ENCODE peak calls at places on chromosomes 5 and 9, in nine cellular contexts. One of them, this sample, is unnamed.

GRCh38 chr9:76049341-76049740 is 158.9 kb downstream of the PCSK5 start:
- DNase-seq in A549: no peak
- DNase-seq in heart left ventricle: no peak
- DNase-seq in body of pancreas: no peak
- DNase-seq in prostate gland: no peak
- DNase-seq in stomach: peak; percentile 50
- DNase-seq in suprapubic skin: no peak
- DNase-seq in transverse colon: peak; percentile 80
- DNase-seq in IMR-90: no peak
- DNase-seq in this sample: no peak

GRCh38 chr9:33452828-33453271 is 5.5 kb upstream of the AQP3 start:
- DNase-seq in IMR-90: peak; percentile 84
- DNase-seq in prostate gland: peak; percentile 62
- DNase-seq in A549: peak; percentile 80
- DNase-seq in heart left ventricle: peak; percentile 61
- DNase-seq in suprapubic skin: no peak
- DNase-seq in transverse colon: peak; percentile 50
- DNase-seq in stomach: peak; percentile 68
- DNase-seq in body of pancreas: peak; percentile 46
- DNase-seq in this sample: peak; percentile 65

GRCh38 chr9:117091529-117091928 is 323.3 kb downstream of the ASTN2 start:
- DNase-seq in prostate gland: no peak
- DNase-seq in stomach: no peak
- DNase-seq in A549: no peak
- DNase-seq in heart left ventricle: no peak
- DNase-seq in transverse colon: no peak
- DNase-seq in body of pancreas: no peak
- DNase-seq in suprapubic skin: no peak
- DNase-seq in IMR-90: no peak
- DNase-seq in this sample: no peak

GRCh38 chr5:175690025-175690424 is 32.2 kb downstream of the HRH2 start:
- DNase-seq in prostate gland: no peak
- DNase-seq in heart left ventricle: peak; percentile 25
- DNase-seq in stomach: no peak
- DNase-seq in IMR-90: no peak
- DNase-seq in body of pancreas: no peak
- DNase-seq in A549: no peak
- DNase-seq in suprapubic skin: no peak
- DNase-seq in transverse colon: no peak
- DNase-seq in this sample: no peak

GRCh38 chr5:79762929-79763328 is 73.3 kb downstream of the CMYA5 start:
- DNase-seq in suprapubic skin: no peak
- DNase-seq in stomach: no peak
- DNase-seq in transverse colon: no peak
- DNase-seq in A549: no peak
- DNase-seq in prostate gland: no peak
- DNase-seq in IMR-90: no peak
- DNase-seq in body of pancreas: no peak
- DNase-seq in heart left ventricle: no peak
- DNase-seq in this sample: no peak

GRCh38 chr9:78235296-78235770 is 542 bp upstream of the CEP78 start:
- DNase-seq in transverse colon: no peak
- DNase-seq in heart left ventricle: no peak
- DNase-seq in suprapubic skin: no peak
- DNase-seq in IMR-90: peak; percentile 20
- DNase-seq in stomach: no peak
- DNase-seq in body of pancreas: no peak
- DNase-seq in A549: no peak
- DNase-seq in prostate gland: no peak
- DNase-seq in this sample: no peak

GRCh38 chr5:132467292-132467984 is 23.1 kb downstream of the IRF1 start:
- DNase-seq in prostate gland: no peak
- DNase-seq in stomach: no peak
- DNase-seq in A549: no peak
- DNase-seq in suprapubic skin: peak; percentile 2
- DNase-seq in heart left ventricle: peak; percentile 15
- DNase-seq in body of pancreas: no peak
- DNase-seq in IMR-90: no peak
- DNase-seq in transverse colon: peak; percentile 39
- DNase-seq in this sample: no peak

GRCh38 chr5:178247481-178248456 is 15.2 kb upstream of the PHYKPL start:
- DNase-seq in heart left ventricle: no peak
- DNase-seq in body of pancreas: no peak
- DNase-seq in suprapubic skin: no peak
- DNase-seq in IMR-90: no peak
- DNase-seq in prostate gland: no peak
- DNase-seq in A549: no peak
- DNase-seq in transverse colon: no peak
- DNase-seq in stomach: no peak
- DNase-seq in this sample: no peak

GRCh38 chr5:69188811-69189161 is 597 bp upstream of the CENPH start:
- DNase-seq in stomach: no peak
- DNase-seq in body of pancreas: no peak
- DNase-seq in A549: no peak
- DNase-seq in IMR-90: no peak
- DNase-seq in transverse colon: no peak
- DNase-seq in suprapubic skin: no peak
- DNase-seq in prostate gland: no peak
- DNase-seq in heart left ventricle: no peak
- DNase-seq in this sample: no peak

GRCh38 chr5:14410942-14411258 is 170.7 kb upstream of the OTULINL start:
- DNase-seq in suprapubic skin: no peak
- DNase-seq in transverse colon: no peak
- DNase-seq in stomach: no peak
- DNase-seq in A549: no peak
- DNase-seq in body of pancreas: no peak
- DNase-seq in IMR-90: no peak
- DNase-seq in heart left ventricle: no peak
- DNase-seq in prostate gland: no peak
- DNase-seq in this sample: no peak

GRCh38 chr5:158819840-158820620 is 279.7 kb downstream of the EBF1 start:
- DNase-seq in stomach: no peak
- DNase-seq in A549: no peak
- DNase-seq in body of pancreas: no peak
- DNase-seq in heart left ventricle: no peak
- DNase-seq in transverse colon: no peak
- DNase-seq in prostate gland: no peak
- DNase-seq in IMR-90: peak; percentile 33
- DNase-seq in suprapubic skin: no peak
- DNase-seq in this sample: no peak

GRCh38 chr9:89319015-89319905 is 960 bp downstream of the SECISBP2 start:
- DNase-seq in IMR-90: no peak
- DNase-seq in body of pancreas: no peak
- DNase-seq in transverse colon: no peak
- DNase-seq in stomach: no peak
- DNase-seq in A549: no peak
- DNase-seq in heart left ventricle: no peak
- DNase-seq in suprapubic skin: no peak
- DNase-seq in prostate gland: no peak
- DNase-seq in this sample: no peak

GRCh38 chr5:3059488-3059887 is 308.0 kb upstream of the IRX2 start:
- DNase-seq in IMR-90: no peak
- DNase-seq in body of pancreas: no peak
- DNase-seq in A549: no peak
- DNase-seq in prostate gland: no peak
- DNase-seq in suprapubic skin: no peak
- DNase-seq in stomach: no peak
- DNase-seq in transverse colon: no peak
- DNase-seq in heart left ventricle: no peak
- DNase-seq in this sample: no peak

GRCh38 chr5:179829732-179830435 is 9.2 kb downstream of the SQSTM1 start:
- DNase-seq in suprapubic skin: no peak
- DNase-seq in transverse colon: no peak
- DNase-seq in body of pancreas: no peak
- DNase-seq in stomach: no peak
- DNase-seq in IMR-90: no peak
- DNase-seq in prostate gland: no peak
- DNase-seq in heart left ventricle: no peak
- DNase-seq in A549: no peak
- DNase-seq in this sample: no peak
- H3K4me3 ChIP-seq in suprapubic skin: no peak overlapping the region
- H3K4me3 ChIP-seq in transverse colon: no peak overlapping the region
- H3K4me3 ChIP-seq in body of pancreas: no peak overlapping the region
- H3K4me3 ChIP-seq in stomach: no peak overlapping the region
- H3K4me3 ChIP-seq in IMR-90: no peak overlapping the region
- H3K4me3 ChIP-seq in prostate gland: no peak overlapping the region
- H3K4me3 ChIP-seq in heart left ventricle: no peak overlapping the region
- H3K4me3 ChIP-seq in A549: no peak overlapping the region
- H3K4me3 ChIP-seq in this sample: no peak overlapping the region

GRCh38 chr9:128721487-128722010 is 2.4 kb downstream of the ZDHHC12 start:
- DNase-seq in IMR-90: no peak
- DNase-seq in heart left ventricle: peak; percentile 27
- DNase-seq in stomach: no peak
- DNase-seq in suprapubic skin: no peak
- DNase-seq in transverse colon: no peak
- DNase-seq in body of pancreas: no peak
- DNase-seq in prostate gland: no peak
- DNase-seq in A549: no peak
- DNase-seq in this sample: no peak

GRCh38 chr9:128722380-128723351 is 1.3 kb downstream of the ZDHHC12 start:
- DNase-seq in body of pancreas: no peak
- DNase-seq in transverse colon: no peak
- DNase-seq in stomach: no peak
- DNase-seq in IMR-90: no peak
- DNase-seq in A549: no peak
- DNase-seq in heart left ventricle: no peak
- DNase-seq in prostate gland: no peak
- DNase-seq in suprapubic skin: no peak
- DNase-seq in this sample: no peak

GRCh38 chr9:128724744-128725211 is 851 bp upstream of the ZDHHC12 start:
- DNase-seq in stomach: peak; percentile 59
- DNase-seq in transverse colon: peak; percentile 83
- DNase-seq in IMR-90: peak; percentile 64
- DNase-seq in heart left ventricle: peak; percentile 86
- DNase-seq in body of pancreas: peak; percentile 55
- DNase-seq in A549: peak; percentile 83
- DNase-seq in prostate gland: peak; percentile 75
- DNase-seq in suprapubic skin: peak; percentile 88
- DNase-seq in this sample: peak; percentile 75

GRCh38 chr9:128723352-128723865 is 518 bp downstream of the ZDHHC12 start:
- DNase-seq in A549: no peak
- DNase-seq in body of pancreas: peak; percentile 35
- DNase-seq in prostate gland: no peak
- DNase-seq in heart left ventricle: no peak
- DNase-seq in stomach: no peak
- DNase-seq in transverse colon: no peak
- DNase-seq in suprapubic skin: no peak
- DNase-seq in IMR-90: no peak
- DNase-seq in this sample: no peak

GRCh38 chr9:128723866-128724743 is at the start of gene ZDHHC12:
- DNase-seq in prostate gland: peak; percentile 100
- DNase-seq in transverse colon: peak; percentile 100
- DNase-seq in A549: peak; percentile 99
- DNase-seq in stomach: peak; percentile 100
- DNase-seq in body of pancreas: peak; percentile 99
- DNase-seq in IMR-90: peak; percentile 88
- DNase-seq in heart left ventricle: peak; percentile 97
- DNase-seq in suprapubic skin: peak; percentile 97
- DNase-seq in this sample: peak; percentile 99
- TF ChIP-seq POLR2A in prostate gland: peak; percentile 68
- TF ChIP-seq POLR2A in transverse colon: peak; percentile 96
- TF ChIP-seq POLR2A in A549: peak; percentile 95
- TF ChIP-seq POLR2A in stomach: peak; percentile 91
- TF ChIP-seq POLR2A in body of pancreas: peak; percentile 89
- TF ChIP-seq POLR2A in IMR-90: peak; percentile 21
- TF ChIP-seq POLR2A in heart left ventricle: no peak
- TF ChIP-seq POLR2A in suprapubic skin: peak; percentile 57
- TF ChIP-seq POLR2A in this sample: peak; percentile 78

DNA sequence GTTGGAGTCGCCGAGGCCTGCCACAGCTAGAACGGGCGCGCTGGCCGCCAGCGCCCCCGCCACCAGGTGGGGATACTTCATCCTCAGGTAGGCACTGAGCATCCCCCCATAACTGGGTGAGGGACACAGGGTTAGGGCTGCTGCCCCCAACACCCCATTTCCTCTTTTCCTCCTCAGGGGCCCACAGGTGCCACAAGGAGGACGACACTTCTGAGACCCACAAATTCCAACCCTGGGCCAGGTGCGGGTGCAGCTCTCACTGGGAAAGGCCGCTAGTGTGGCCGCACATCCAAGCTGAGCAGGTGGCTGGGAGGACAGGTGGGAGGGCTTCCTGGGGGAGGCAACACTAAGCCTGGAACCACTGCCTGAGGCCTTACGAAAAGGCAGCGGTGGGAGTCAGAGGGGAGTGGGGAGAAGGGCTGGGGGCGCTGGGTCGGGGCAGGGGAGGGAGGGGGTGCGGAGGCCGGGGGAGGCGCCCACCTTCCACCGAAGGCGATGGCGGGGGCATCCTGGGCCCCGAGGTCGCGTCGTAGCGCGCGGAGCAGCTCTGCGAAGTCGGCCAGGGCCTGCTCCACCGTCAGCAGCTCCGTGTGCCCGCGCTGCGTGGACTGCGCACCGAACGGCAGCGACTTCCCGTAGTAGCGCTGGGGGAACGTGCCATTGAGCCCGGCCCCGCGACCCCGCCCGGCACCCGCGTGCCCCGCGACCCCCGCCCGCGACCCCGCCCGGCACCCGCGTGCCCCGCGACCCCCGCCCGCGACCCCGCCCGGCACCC is 961 bp downstream of the DPP7 start:
- DNase-seq in IMR-90: no peak
- DNase-seq in stomach: no peak
- DNase-seq in prostate gland: no peak
- DNase-seq in heart left ventricle: no peak
- DNase-seq in suprapubic skin: peak; percentile 55
- DNase-seq in transverse colon: no peak
- DNase-seq in A549: peak; percentile 25
- DNase-seq in body of pancreas: no peak
- DNase-seq in this sample: no peak
- H3K4me3 ChIP-seq in IMR-90: peak overlapping the region; percentile 48
- H3K4me3 ChIP-seq in stomach: peak overlapping the region; percentile 80
- H3K4me3 ChIP-seq in prostate gland: peak overlapping the region; percentile 67
- H3K4me3 ChIP-seq in heart left ventricle: peak overlapping the region; percentile 90
- H3K4me3 ChIP-seq in suprapubic skin: peak overlapping the region; percentile 88
- H3K4me3 ChIP-seq in transverse colon: no peak overlapping the region
- H3K4me3 ChIP-seq in A549: peak overlapping the region; percentile 69
- H3K4me3 ChIP-seq in body of pancreas: no peak overlapping the region
- H3K4me3 ChIP-seq in this sample: peak overlapping the region; percentile 68

DNA sequence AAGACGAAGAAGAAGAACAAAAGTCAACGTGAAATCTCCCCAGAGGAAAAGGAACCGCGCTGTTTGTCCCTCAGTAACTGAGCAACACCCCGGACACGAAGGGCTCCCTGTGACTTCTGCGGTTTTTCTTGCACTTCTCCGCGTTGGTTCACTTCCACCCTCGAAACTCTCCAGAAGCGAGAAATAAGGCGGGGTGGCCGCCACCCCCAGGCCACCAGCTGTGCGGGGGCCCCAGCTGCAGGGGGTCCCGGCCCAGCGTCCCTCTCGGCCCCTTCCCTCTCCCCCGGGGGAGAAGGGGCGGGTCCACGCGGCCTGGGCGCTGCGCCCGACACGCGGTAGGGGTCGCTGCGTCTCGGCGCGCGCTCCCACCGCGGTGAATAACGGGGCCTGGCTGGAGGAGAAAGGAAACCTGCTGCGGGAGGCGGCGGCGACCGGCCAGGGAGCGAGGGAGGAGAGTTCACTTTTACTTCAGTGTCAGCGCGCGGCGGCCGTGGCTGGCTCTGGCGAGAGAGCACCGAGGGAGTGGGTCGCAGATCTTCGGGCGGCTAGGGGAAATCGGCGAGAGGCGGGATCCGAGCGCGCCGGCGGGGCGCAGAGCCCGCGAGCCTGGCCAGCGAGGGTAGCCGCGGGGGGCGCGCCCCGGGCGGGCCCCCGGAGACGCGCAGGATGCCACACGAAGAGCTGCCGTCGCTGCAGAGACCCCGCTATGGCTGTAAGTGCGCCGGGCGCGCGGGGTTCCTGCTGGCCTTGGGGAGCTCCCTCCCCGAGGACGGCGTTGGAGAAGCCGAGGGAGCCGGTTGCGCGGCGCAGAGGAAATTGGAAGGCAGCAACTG is at the start of gene IQGAP2:
- DNase-seq in prostate gland: peak; percentile 70
- DNase-seq in heart left ventricle: peak; percentile 65
- DNase-seq in stomach: peak; percentile 83
- DNase-seq in transverse colon: peak; percentile 85
- DNase-seq in suprapubic skin: peak; percentile 73
- DNase-seq in IMR-90: peak; percentile 34
- DNase-seq in body of pancreas: peak; percentile 80
- DNase-seq in A549: peak; percentile 74
- DNase-seq in this sample: peak; percentile 89
- TF ChIP-seq POLR2A in prostate gland: peak; percentile 45
- TF ChIP-seq POLR2A in heart left ventricle: no peak
- TF ChIP-seq POLR2A in stomach: no peak
- TF ChIP-seq POLR2A in transverse colon: peak; percentile 57
- TF ChIP-seq POLR2A in suprapubic skin: peak; percentile 41
- TF ChIP-seq POLR2A in IMR-90: no peak
- TF ChIP-seq POLR2A in body of pancreas: peak; percentile 70
- TF ChIP-seq POLR2A in A549: no peak
- TF ChIP-seq POLR2A in this sample: peak; percentile 73